ENCODE peak calls at places on chromosome 19, in eight cellular contexts. Z is tibial nerve, X is suprapubic skin, V is ovary, J is transverse colon, W is A549, P is SK-N-SH, A is H1. R is an unnamed sample.

GRCh38 chr19:11200931-11201330 is 3.6 kb upstream of the KANK2 start:
- DNase-seq in Z (no peak), X (no peak), V (no peak), J (no peak), W (no peak), P (no peak), A (no peak), R (no peak)

GRCh38 chr19:16070366-16070990 is 5.8 kb upstream of the TPM4 start:
- DNase-seq in Z (no peak), X (peak; percentile 89), V (no peak), J (peak; percentile 96), W (peak; percentile 58), P (no peak), A (no peak), R (peak; percentile 92)

GRCh38 chr19:3142292-3142670 is 6.4 kb downstream of the GNA15 start:
- DNase-seq in Z (no peak), X (peak; percentile 76), V (no peak), J (no peak), W (peak; percentile 81), P (no peak), A (no peak), R (no peak)

GRCh38 chr19:12773571-12773970 is 1.8 kb downstream of the HOOK2 start:
- DNase-seq in Z (no peak), X (no peak), V (no peak), J (no peak), W (no peak), P (no peak), A (no peak), R (no peak)

GRCh38 chr19:2034729-2035589 is 16.1 kb downstream of the MKNK2 start:
- DNase-seq in Z (no peak), X (peak; percentile 82), V (peak; percentile 65), J (peak; percentile 87), W (no peak), P (peak; percentile 90), A (peak; percentile 85), R (peak; percentile 89)

GRCh38 chr19:35017507-35017906 is 12.8 kb upstream of the SCN1B start:
- DNase-seq in Z (no peak), X (peak; percentile 47), V (no peak), J (no peak), W (no peak), P (no peak), A (no peak), R (no peak)

GRCh38 chr19:38384209-38385027 is 3.4 kb downstream of the GGN start:
- DNase-seq in Z (no peak), X (no peak), V (no peak), J (no peak), W (peak; percentile 93), P (no peak), A (no peak), R (no peak)

GRCh38 chr19:38977445-38978314 is 2.1 kb upstream of the FBXO17 start:
- DNase-seq in Z (no peak), X (no peak), V (no peak), J (no peak), W (no peak), P (no peak), A (no peak), R (no peak)

GRCh38 chr19:17090501-17091074 is 15.0 kb downstream of the MYO9B start:
- DNase-seq in Z (no peak), X (no peak), V (no peak), J (no peak), W (no peak), P (no peak), A (no peak), R (no peak)

GRCh38 chr19:29098863-29099481 is 114.0 kb downstream of the UQCRFS1 start:
- DNase-seq in Z (peak; percentile 64), X (peak; percentile 88), V (peak; percentile 22), J (peak; percentile 23), W (peak; percentile 23), P (no peak), A (no peak), R (peak; percentile 31)

GRCh38 chr19:35213678-35214632 is 14.6 kb downstream of the FAM187B start:
- DNase-seq in Z (peak; percentile 85), X (peak; percentile 81), V (peak; percentile 28), J (peak; percentile 84), W (peak; percentile 48), P (peak; percentile 72), A (no peak), R (peak; percentile 80)

GRCh38 chr19:45187421-45188100 is 9.0 kb downstream of the BLOC1S3 start:
- DNase-seq in Z (no peak), X (no peak), V (no peak), J (no peak), W (peak; percentile 49), P (peak; percentile 67), A (no peak), R (no peak)

GRCh38 chr19:14683439-14683838 is 6.4 kb upstream of the ZNF333 start:
- DNase-seq in Z (no peak), X (no peak), V (no peak), J (no peak), W (no peak), P (no peak), A (no peak), R (no peak)

GRCh38 chr19:14689598-14690503 is at the start of gene ZNF333:
- DNase-seq in Z (peak; percentile 96), X (peak; percentile 98), V (peak; percentile 95), J (peak; percentile 99), W (peak; percentile 54), P (peak; percentile 99), A (peak; percentile 85), R (peak; percentile 98)

GRCh38 chr19:14682084-14682483 is 7.4 kb upstream of the ADGRE3 start:
- DNase-seq in Z (no peak), X (no peak), V (no peak), J (no peak), W (no peak), P (no peak), A (no peak), R (no peak)

GRCh38 chr19:14686411-14686810 is 3.4 kb upstream of the ZNF333 start:
- DNase-seq in Z (no peak), X (no peak), V (no peak), J (peak; percentile 17), W (no peak), P (no peak), A (no peak), R (no peak)
- TF ChIP-seq EP300 in Z (no peak), X (no peak), V (no peak), J (no peak), W (no peak), P (no peak), A (no peak), R (no peak)

GRCh38 chr19:7968008-7968795 is 24.7 kb upstream of the TIMM44 start:
- DNase-seq in Z (no peak), X (no peak), V (no peak), J (no peak), W (no peak), P (no peak), A (no peak), R (no peak)

GRCh38 chr19:7971553-7972520 is 28.4 kb upstream of the TIMM44 start:
- DNase-seq in Z (no peak), X (no peak), V (no peak), J (no peak), W (no peak), P (no peak), A (no peak), R (no peak)

GRCh38 chr19:7968796-7969559 is 25.5 kb upstream of the TIMM44 start:
- DNase-seq in Z (no peak), X (no peak), V (no peak), J (no peak), W (no peak), P (no peak), A (no peak), R (no peak)

GRCh38 chr19:7970716-7971448 is 27.4 kb upstream of the TIMM44 start:
- DNase-seq in Z (peak; percentile 23), X (no peak), V (no peak), J (peak; percentile 18), W (peak; percentile 39), P (peak; percentile 81), A (peak; percentile 34), R (peak; percentile 30)

GRCh38 chr19:7969560-7969949 is 26.1 kb upstream of the TIMM44 start:
- DNase-seq in Z (no peak), X (no peak), V (no peak), J (no peak), W (no peak), P (no peak), A (peak; percentile 34), R (no peak)
- H3K27ac ChIP-seq in Z (no peak overlapping the region), X (no peak overlapping the region), V (no peak overlapping the region), J (no peak overlapping the region), W (no peak overlapping the region), P (no peak overlapping the region), A (peak overlapping the region; percentile 49), R (no peak overlapping the region)

DNA sequence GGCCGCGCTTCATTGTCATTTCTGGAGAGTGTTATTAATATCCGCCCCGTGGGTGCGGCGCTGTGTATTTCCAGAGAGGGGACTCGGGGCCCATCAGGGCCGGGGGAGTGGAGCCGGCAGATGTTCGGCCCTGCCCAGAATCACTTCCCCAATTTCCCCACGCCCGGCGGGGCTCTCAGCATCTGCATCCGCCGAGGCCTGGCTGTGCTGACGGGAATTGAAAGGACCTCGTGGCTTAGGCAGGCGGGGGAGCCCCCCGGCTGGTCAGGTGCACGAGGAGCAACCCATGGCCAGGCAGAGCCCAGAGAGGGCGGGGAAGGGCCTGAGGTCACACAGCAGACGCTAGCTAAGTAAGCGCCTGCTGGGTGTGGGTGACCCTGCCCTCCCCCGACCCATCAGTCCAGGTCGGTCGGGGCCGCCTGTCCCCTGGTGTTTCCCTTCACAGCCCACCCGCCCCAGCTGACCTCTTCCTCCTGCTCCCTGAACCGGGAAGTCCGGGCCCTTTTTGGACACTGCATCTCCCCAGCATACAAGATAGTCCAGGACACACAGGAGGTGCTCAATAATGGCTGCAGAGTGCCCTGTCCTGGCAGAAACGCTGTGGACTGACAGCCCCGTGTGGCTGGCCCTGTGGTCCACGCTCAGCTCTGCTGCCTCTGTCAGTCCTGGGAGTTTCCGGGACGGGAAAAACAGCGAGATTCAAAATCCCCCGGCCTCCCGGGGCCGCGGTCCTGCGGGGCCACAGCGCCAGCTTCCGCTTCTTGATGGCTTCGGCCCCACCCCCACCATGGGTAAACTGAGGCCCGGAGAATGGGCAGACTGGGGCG is 22.1 kb downstream of the ARID3A start:
- DNase-seq in Z (peak; percentile 43), X (no peak), V (no peak), J (peak; percentile 83), W (no peak), P (no peak), A (no peak), R (peak; percentile 59)
- TF ChIP-seq EP300 in Z (peak; percentile 59), X (no peak), V (no peak), J (no peak), W (no peak), P (no peak), A (no peak), R (no peak)

GRCh38 chr19:42246869-42247630 is 4.6 kb upstream of the GSK3A start:
- DNase-seq in Z (no peak), X (no peak), V (peak; percentile 49), J (no peak), W (no peak), P (no peak), A (no peak), R (no peak)

GRCh38 chr19:42249149-42249750 is 5.7 kb downstream of the ERF start:
- DNase-seq in Z (no peak), X (peak; percentile 71), V (peak; percentile 43), J (no peak), W (no peak), P (no peak), A (no peak), R (no peak)

GRCh38 chr19:42248270-42249148 is 6.1 kb upstream of the GSK3A start:
- DNase-seq in Z (no peak), X (no peak), V (peak; percentile 49), J (no peak), W (no peak), P (no peak), A (no peak), R (no peak)

GRCh38 chr19:42246143-42246868 is 3.9 kb upstream of the GSK3A start:
- DNase-seq in Z (peak; percentile 63), X (peak; percentile 91), V (peak; percentile 81), J (peak; percentile 74), W (peak; percentile 94), P (peak; percentile 74), A (no peak), R (peak; percentile 73)

GRCh38 chr19:42247631-42248199 is 5.3 kb upstream of the GSK3A start:
- DNase-seq in Z (no peak), X (no peak), V (peak; percentile 54), J (no peak), W (no peak), P (no peak), A (no peak), R (no peak)
- H3K27ac ChIP-seq in Z (no peak overlapping the region), X (peak overlapping the region; percentile 47), V (peak overlapping the region; percentile 48), J (no peak overlapping the region), W (no peak overlapping the region), P (no peak overlapping the region), A (no peak overlapping the region), R (no peak overlapping the region)